ENCODE peak calls at places on chromosomes 11 and 22, in seven cellular contexts. One of them, this sample, is unnamed.

GRCh38 chr22:19048531-19048930 is 73.7 kb downstream of the DGCR2 start:
- DNase-seq in CD4-positive, alpha-beta T cell: no peak
- DNase-seq in brain microvascular endothelial cell: no peak
- DNase-seq in adrenal gland: no peak
- DNase-seq in ovary: peak; percentile 2
- DNase-seq in caudate nucleus: no peak
- DNase-seq in upper lobe of right lung: peak; percentile 28
- DNase-seq in this sample: no peak

GRCh38 chr11:27242591-27242990 is 120.4 kb downstream of the CCDC34 start:
- DNase-seq in CD4-positive, alpha-beta T cell: no peak
- DNase-seq in brain microvascular endothelial cell: peak; percentile 59
- DNase-seq in adrenal gland: no peak
- DNase-seq in ovary: no peak
- DNase-seq in caudate nucleus: no peak
- DNase-seq in upper lobe of right lung: no peak
- DNase-seq in this sample: peak; percentile 82

GRCh38 chr11:27420217-27420616 is 52.4 kb downstream of the LGR4 start:
- DNase-seq in CD4-positive, alpha-beta T cell: no peak
- DNase-seq in brain microvascular endothelial cell: no peak
- DNase-seq in adrenal gland: no peak
- DNase-seq in ovary: no peak
- DNase-seq in caudate nucleus: no peak
- DNase-seq in upper lobe of right lung: no peak
- DNase-seq in this sample: no peak

GRCh38 chr11:127044535-127044934 is 44.0 kb upstream of the KIRREL3 start:
- DNase-seq in CD4-positive, alpha-beta T cell: no peak
- DNase-seq in brain microvascular endothelial cell: no peak
- DNase-seq in adrenal gland: no peak
- DNase-seq in ovary: no peak
- DNase-seq in caudate nucleus: no peak
- DNase-seq in upper lobe of right lung: no peak
- DNase-seq in this sample: no peak

GRCh38 chr11:116334596-116334995 is 438.2 kb downstream of the BUD13 start:
- DNase-seq in CD4-positive, alpha-beta T cell: no peak
- DNase-seq in brain microvascular endothelial cell: no peak
- DNase-seq in adrenal gland: no peak
- DNase-seq in ovary: no peak
- DNase-seq in caudate nucleus: no peak
- DNase-seq in upper lobe of right lung: no peak
- DNase-seq in this sample: no peak

GRCh38 chr11:19933132-19933735 is 220.6 kb downstream of the NAV2 start:
- DNase-seq in CD4-positive, alpha-beta T cell: no peak
- DNase-seq in brain microvascular endothelial cell: no peak
- DNase-seq in adrenal gland: no peak
- DNase-seq in ovary: no peak
- DNase-seq in caudate nucleus: no peak
- DNase-seq in upper lobe of right lung: no peak
- DNase-seq in this sample: no peak

GRCh38 chr22:50286275-50286674 is 16.1 kb upstream of the MAPK11 start:
- DNase-seq in CD4-positive, alpha-beta T cell: no peak
- DNase-seq in brain microvascular endothelial cell: no peak
- DNase-seq in adrenal gland: no peak
- DNase-seq in ovary: no peak
- DNase-seq in caudate nucleus: no peak
- DNase-seq in upper lobe of right lung: no peak
- DNase-seq in this sample: no peak

GRCh38 chr11:10233581-10233980 is 60.4 kb downstream of the SBF2 start:
- DNase-seq in CD4-positive, alpha-beta T cell: no peak
- DNase-seq in brain microvascular endothelial cell: peak; percentile 80
- DNase-seq in adrenal gland: no peak
- DNase-seq in ovary: no peak
- DNase-seq in caudate nucleus: no peak
- DNase-seq in upper lobe of right lung: no peak
- DNase-seq in this sample: no peak

GRCh38 chr11:70503201-70503877 is 105.0 kb downstream of the CTTN start:
- DNase-seq in CD4-positive, alpha-beta T cell: no peak
- DNase-seq in brain microvascular endothelial cell: no peak
- DNase-seq in adrenal gland: no peak
- DNase-seq in ovary: no peak
- DNase-seq in caudate nucleus: no peak
- DNase-seq in upper lobe of right lung: peak; percentile 46
- DNase-seq in this sample: no peak

GRCh38 chr22:44975444-44976262 is 34.2 kb downstream of the PHF21B start:
- DNase-seq in CD4-positive, alpha-beta T cell: peak; percentile 18
- DNase-seq in brain microvascular endothelial cell: peak; percentile 59
- DNase-seq in adrenal gland: peak; percentile 92
- DNase-seq in ovary: peak; percentile 93
- DNase-seq in caudate nucleus: peak; percentile 9
- DNase-seq in upper lobe of right lung: peak; percentile 89
- DNase-seq in this sample: peak; percentile 85

GRCh38 chr11:69514771-69515170 is 33.3 kb downstream of the LINC01488 start:
- DNase-seq in CD4-positive, alpha-beta T cell: no peak
- DNase-seq in brain microvascular endothelial cell: no peak
- DNase-seq in adrenal gland: no peak
- DNase-seq in ovary: no peak
- DNase-seq in caudate nucleus: no peak
- DNase-seq in upper lobe of right lung: no peak
- DNase-seq in this sample: no peak

GRCh38 chr11:17986007-17986710 is 26.7 kb downstream of the SERGEF start:
- DNase-seq in CD4-positive, alpha-beta T cell: no peak
- DNase-seq in brain microvascular endothelial cell: peak; percentile 53
- DNase-seq in adrenal gland: peak; percentile 24
- DNase-seq in ovary: peak; percentile 74
- DNase-seq in caudate nucleus: no peak
- DNase-seq in upper lobe of right lung: no peak
- DNase-seq in this sample: no peak

DNA sequence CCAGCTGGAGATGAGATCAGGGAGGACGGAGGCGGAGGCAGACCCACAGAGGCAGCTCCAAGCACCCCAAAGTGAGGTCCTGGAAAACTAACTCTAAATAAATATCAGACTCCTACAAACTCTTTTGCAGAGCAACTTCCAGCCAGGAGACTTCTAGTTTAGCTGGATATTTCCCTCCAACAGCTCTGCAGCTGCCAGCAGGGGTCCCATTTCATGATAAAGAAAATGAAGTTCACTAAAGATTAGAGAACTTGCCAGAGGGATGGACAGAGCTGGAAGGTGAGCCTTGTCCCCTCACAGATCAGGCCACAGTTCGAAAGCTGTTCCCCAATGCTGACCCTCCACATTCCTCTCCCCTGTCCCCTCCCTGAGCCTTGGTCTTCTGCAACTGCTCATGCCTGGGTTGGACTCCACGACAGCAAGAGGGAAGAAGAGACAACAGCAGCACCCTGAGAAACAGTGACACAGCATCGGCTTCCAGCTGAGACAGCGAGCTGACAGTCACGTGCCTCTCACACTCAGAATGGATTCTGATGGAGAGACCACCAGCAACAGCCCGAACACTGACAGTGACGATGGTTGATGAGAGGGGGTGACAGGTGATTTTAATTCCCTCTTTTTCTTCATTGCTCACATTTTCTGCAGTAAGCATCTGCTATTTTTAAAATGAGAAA is 5.7 kb downstream of the CARS1 start:
- DNase-seq in CD4-positive, alpha-beta T cell: no peak
- DNase-seq in brain microvascular endothelial cell: no peak
- DNase-seq in adrenal gland: no peak
- DNase-seq in ovary: peak; percentile 7
- DNase-seq in caudate nucleus: no peak
- DNase-seq in upper lobe of right lung: no peak
- DNase-seq in this sample: no peak
- H3K27ac ChIP-seq in CD4-positive, alpha-beta T cell: no peak overlapping the region
- H3K27ac ChIP-seq in brain microvascular endothelial cell: no peak overlapping the region
- H3K27ac ChIP-seq in adrenal gland: no peak overlapping the region
- H3K27ac ChIP-seq in ovary: no peak overlapping the region
- H3K27ac ChIP-seq in caudate nucleus: peak overlapping the region; percentile 8
- H3K27ac ChIP-seq in upper lobe of right lung: no peak overlapping the region
- H3K27ac ChIP-seq in this sample: no peak overlapping the region

DNA sequence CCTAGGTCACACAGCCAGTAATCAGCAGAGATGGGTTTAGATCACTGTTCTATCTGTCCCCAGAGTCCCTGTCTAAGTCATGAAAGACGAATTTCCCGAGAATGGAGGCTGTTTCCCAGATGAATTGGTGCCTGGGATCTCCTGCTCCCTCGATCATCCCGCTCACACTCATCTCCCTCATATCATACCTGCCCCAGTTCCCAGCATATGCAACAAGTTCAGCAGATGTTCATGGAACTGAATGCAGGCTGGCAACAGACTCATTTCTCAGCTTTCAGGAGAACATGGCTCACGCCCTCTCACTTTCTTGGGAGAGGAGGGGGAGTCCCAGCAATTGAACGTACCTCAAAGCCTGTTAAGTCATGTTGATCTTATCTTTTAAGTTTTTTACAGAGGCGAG is 22.1 kb downstream of the CD6 start:
- DNase-seq in CD4-positive, alpha-beta T cell: no peak
- DNase-seq in brain microvascular endothelial cell: no peak
- DNase-seq in adrenal gland: no peak
- DNase-seq in ovary: no peak
- DNase-seq in caudate nucleus: no peak
- DNase-seq in upper lobe of right lung: no peak
- DNase-seq in this sample: no peak
- H3K27ac ChIP-seq in CD4-positive, alpha-beta T cell: peak overlapping the region; percentile 22
- H3K27ac ChIP-seq in brain microvascular endothelial cell: no peak overlapping the region
- H3K27ac ChIP-seq in adrenal gland: no peak overlapping the region
- H3K27ac ChIP-seq in ovary: no peak overlapping the region
- H3K27ac ChIP-seq in caudate nucleus: no peak overlapping the region
- H3K27ac ChIP-seq in upper lobe of right lung: no peak overlapping the region
- H3K27ac ChIP-seq in this sample: no peak overlapping the region

GRCh38 chr11:62427630-62428233 is 8.9 kb downstream of the SCGB1A1 start:
- DNase-seq in CD4-positive, alpha-beta T cell: no peak
- DNase-seq in brain microvascular endothelial cell: peak; percentile 30
- DNase-seq in adrenal gland: no peak
- DNase-seq in ovary: no peak
- DNase-seq in caudate nucleus: no peak
- DNase-seq in upper lobe of right lung: no peak
- DNase-seq in this sample: no peak
- H3K27ac ChIP-seq in CD4-positive, alpha-beta T cell: no peak overlapping the region
- H3K27ac ChIP-seq in brain microvascular endothelial cell: peak overlapping the region; percentile 13
- H3K27ac ChIP-seq in adrenal gland: peak overlapping the region; percentile 75
- H3K27ac ChIP-seq in ovary: no peak overlapping the region
- H3K27ac ChIP-seq in caudate nucleus: no peak overlapping the region
- H3K27ac ChIP-seq in upper lobe of right lung: peak overlapping the region; percentile 47
- H3K27ac ChIP-seq in this sample: no peak overlapping the region

DNA sequence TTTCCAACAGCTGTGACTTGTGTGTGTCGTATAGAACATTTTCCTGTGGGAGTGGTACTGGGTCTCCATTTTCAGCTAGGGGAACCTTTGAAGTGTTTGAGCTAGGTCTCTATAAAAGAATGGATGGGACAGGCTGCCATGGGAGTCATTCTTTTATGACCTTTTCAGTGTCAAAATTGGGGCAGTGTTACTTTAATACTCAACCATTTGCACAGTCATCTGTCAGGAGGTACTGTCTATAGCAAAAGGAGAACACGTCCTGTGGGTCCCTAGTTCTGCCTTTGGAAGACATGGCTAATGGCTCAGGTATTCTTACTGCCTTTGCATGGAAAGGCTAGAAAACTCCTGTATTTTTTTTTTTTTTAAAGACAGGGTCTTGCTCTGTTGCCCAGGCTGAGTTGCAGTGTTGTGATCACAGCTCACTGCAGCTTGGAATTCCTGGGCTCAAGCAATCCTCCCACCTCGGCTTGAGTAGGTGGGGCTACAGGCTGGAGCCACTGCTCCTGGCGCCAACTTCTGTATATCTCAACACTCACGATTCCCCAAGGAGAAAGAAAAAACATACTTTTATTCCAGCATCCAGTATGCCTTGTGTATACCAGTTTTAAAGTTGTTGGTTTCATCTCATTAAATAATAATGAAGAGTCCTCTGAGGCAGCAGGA is 2.1 kb upstream of the ATF4 start:
- DNase-seq in CD4-positive, alpha-beta T cell: no peak
- DNase-seq in brain microvascular endothelial cell: no peak
- DNase-seq in adrenal gland: no peak
- DNase-seq in ovary: no peak
- DNase-seq in caudate nucleus: no peak
- DNase-seq in upper lobe of right lung: no peak
- DNase-seq in this sample: no peak
- H3K27ac ChIP-seq in CD4-positive, alpha-beta T cell: no peak overlapping the region
- H3K27ac ChIP-seq in brain microvascular endothelial cell: no peak overlapping the region
- H3K27ac ChIP-seq in adrenal gland: peak overlapping the region; percentile 99
- H3K27ac ChIP-seq in ovary: no peak overlapping the region
- H3K27ac ChIP-seq in caudate nucleus: no peak overlapping the region
- H3K27ac ChIP-seq in upper lobe of right lung: peak overlapping the region; percentile 100
- H3K27ac ChIP-seq in this sample: peak overlapping the region; percentile 85

DNA sequence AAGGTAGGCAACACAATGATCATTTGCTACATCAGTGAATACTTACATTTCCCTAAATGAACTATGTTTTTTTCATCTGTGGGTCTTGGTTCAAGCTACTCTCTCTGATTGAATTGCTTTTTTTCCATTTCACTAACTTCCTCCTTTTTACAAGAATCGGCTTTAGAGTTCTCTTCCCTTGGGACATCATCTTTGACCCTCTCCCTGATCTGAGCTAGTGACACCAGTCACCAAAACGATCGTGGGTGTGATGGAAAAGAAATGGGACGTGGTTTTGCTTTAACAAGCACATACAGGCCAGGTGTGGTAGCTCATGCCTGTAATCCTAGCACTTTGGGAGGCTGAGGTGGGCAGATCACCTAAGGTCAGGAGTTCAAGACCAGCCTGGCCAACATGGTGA is 129.9 kb downstream of the WT1 start:
- DNase-seq in CD4-positive, alpha-beta T cell: no peak
- DNase-seq in brain microvascular endothelial cell: no peak
- DNase-seq in adrenal gland: no peak
- DNase-seq in ovary: no peak
- DNase-seq in caudate nucleus: no peak
- DNase-seq in upper lobe of right lung: no peak
- DNase-seq in this sample: no peak
- H3K27ac ChIP-seq in CD4-positive, alpha-beta T cell: no peak overlapping the region
- H3K27ac ChIP-seq in brain microvascular endothelial cell: no peak overlapping the region
- H3K27ac ChIP-seq in adrenal gland: no peak overlapping the region
- H3K27ac ChIP-seq in ovary: no peak overlapping the region
- H3K27ac ChIP-seq in caudate nucleus: no peak overlapping the region
- H3K27ac ChIP-seq in upper lobe of right lung: no peak overlapping the region
- H3K27ac ChIP-seq in this sample: no peak overlapping the region

DNA sequence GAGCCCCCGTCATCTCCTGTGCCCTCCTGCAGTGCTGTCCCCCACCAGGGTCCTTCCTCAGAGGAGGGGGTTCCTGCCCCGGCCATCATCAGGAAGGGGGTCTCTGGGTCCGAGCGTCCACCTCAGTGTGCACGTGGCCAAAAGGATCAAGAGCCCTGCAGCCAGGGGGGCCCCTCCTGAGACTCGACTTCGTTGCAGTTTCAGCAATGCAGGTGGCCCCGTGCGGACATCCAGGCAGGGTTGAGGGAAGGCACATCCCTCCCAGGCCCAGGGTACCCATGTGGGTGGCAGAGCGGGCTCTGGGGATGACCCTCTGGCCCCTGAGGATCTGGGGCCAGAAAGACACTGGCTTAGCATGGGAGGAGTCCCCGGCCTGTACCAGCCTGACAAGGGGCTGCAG is 41.3 kb downstream of the LRP5 start:
- DNase-seq in CD4-positive, alpha-beta T cell: no peak
- DNase-seq in brain microvascular endothelial cell: no peak
- DNase-seq in adrenal gland: no peak
- DNase-seq in ovary: peak; percentile 44
- DNase-seq in caudate nucleus: no peak
- DNase-seq in upper lobe of right lung: peak; percentile 60
- DNase-seq in this sample: no peak
- H3K27ac ChIP-seq in CD4-positive, alpha-beta T cell: no peak overlapping the region
- H3K27ac ChIP-seq in brain microvascular endothelial cell: peak overlapping the region; percentile 73
- H3K27ac ChIP-seq in adrenal gland: peak overlapping the region; percentile 97
- H3K27ac ChIP-seq in ovary: peak overlapping the region; percentile 19
- H3K27ac ChIP-seq in caudate nucleus: no peak overlapping the region
- H3K27ac ChIP-seq in upper lobe of right lung: peak overlapping the region; percentile 80
- H3K27ac ChIP-seq in this sample: no peak overlapping the region